ENCODE peak calls at places on chromosomes 7 and 10, in six cellular contexts. Y, B, S, A, T and E are unnamed samples.

GRCh38 chr7:44970521-44971051 is 8.2 kb downstream of the MYO1G start:
- ATAC-seq in B (no peak), A (no peak), S (no peak), T (no peak), Y (no peak), E (no peak)

GRCh38 chr10:80290474-80291220 is 1.2 kb upstream of the MAT1A start:
- ATAC-seq in A (no peak), Y (no peak), T (no peak), B (no peak), S (no peak), E (no peak)

GRCh38 chr7:30899630-30900029 is 12.0 kb upstream of the AQP1 start:
- ATAC-seq in Y (no peak), A (no peak), S (peak), T (no peak), B (peak), E (no peak)

GRCh38 chr7:29202651-29203069 is 8.1 kb downstream of the CHN2 start:
- ATAC-seq in Y (no peak), B (peak), T (no peak), S (peak), A (no peak), E (no peak)

GRCh38 chr7:138890782-138891445 is 90.3 kb downstream of the KIAA1549 start:
- ATAC-seq in Y (no peak), B (no peak), T (peak), S (peak), A (no peak), E (no peak)

GRCh38 chr10:131810036-131810804 is 90.6 kb upstream of the PPP2R2D start:
- ATAC-seq in S (no peak), Y (no peak), A (no peak), T (no peak), B (no peak), E (no peak)

GRCh38 chr7:132476541-132476940 is 99.7 kb downstream of the PLXNA4 start:
- ATAC-seq in S (no peak), B (no peak), Y (no peak), A (no peak), T (peak), E (no peak)

GRCh38 chr7:151429555-151430331 is 10.2 kb downstream of the CRYGN start:
- ATAC-seq in T (no peak), A (peak), Y (peak), B (no peak), S (no peak), E (no peak)

GRCh38 chr10:72466018-72466417 is 111.3 kb upstream of the DNAJB12 start:
- ATAC-seq in A (no peak), B (no peak), Y (no peak), S (no peak), T (no peak), E (no peak)

GRCh38 chr7:97845622-97846203 is 26.5 kb downstream of the ASNS start:
- ATAC-seq in B (no peak), T (peak), S (no peak), Y (no peak), A (no peak), E (no peak)

GRCh38 chr7:17599733-17600685 is 301.6 kb downstream of the AHR start:
- ATAC-seq in S (no peak), T (peak), B (no peak), Y (no peak), A (no peak), E (no peak)

GRCh38 chr7:76343931-76344321 is 14.9 kb downstream of the YWHAG start:
- ATAC-seq in S (no peak), B (no peak), A (no peak), T (no peak), Y (no peak), E (no peak)

GRCh38 chr10:71371750-71372166 is 25.0 kb upstream of the CDH23 start:
- ATAC-seq in S (no peak), B (peak), Y (peak), A (no peak), T (no peak), E (peak)

GRCh38 chr7:30863694-30864011 is 48.0 kb upstream of the AQP1 start:
- ATAC-seq in T (no peak), Y (no peak), S (peak), A (no peak), B (no peak), E (no peak)

GRCh38 chr7:135238112-135238744 is 4.6 kb downstream of the STRA8 start:
- ATAC-seq in T (peak), B (no peak), S (peak), Y (peak), A (no peak), E (no peak)

GRCh38 chr10:14749051-14749809 is 25.5 kb downstream of the FAM107B start:
- ATAC-seq in T (no peak), Y (no peak), S (peak), A (no peak), B (no peak), E (peak)

GRCh38 chr10:80526742-80527141 is 11.0 kb upstream of the SH2D4B start:
- ATAC-seq in T (no peak), B (no peak), Y (no peak), A (no peak), S (no peak), E (no peak)

GRCh38 chr10:124280916-124281315 is 137.8 kb downstream of the OAT start:
- ATAC-seq in T (no peak), S (no peak), B (no peak), A (no peak), Y (no peak), E (no peak)

GRCh38 chr7:140358771-140359095 is 39.6 kb downstream of the SLC37A3 start:
- ATAC-seq in B (no peak), T (no peak), A (peak), S (no peak), Y (peak), E (peak)

GRCh38 chr10:31582365-31583052 is 263.5 kb downstream of the ZEB1 start:
- ATAC-seq in S (peak), A (no peak), Y (no peak), B (peak), T (peak), E (no peak)